ENCODE peak calls at places on chromosomes 11 and 22, in seven cellular contexts. C, K, A, U, N, V and Z are unnamed samples.
A peak's percentile ranks its signal among the peaks of the same experiment; 100 is the strongest.

GRCh38 chr11:98674390-98674789 is 346.4 kb upstream of the CNTN5 start:
- DNase-seq in U (no peak), A (no peak), V (no peak), C (no peak), N (no peak), K (no peak), Z (no peak)

GRCh38 chr11:81907996-81908395 is 825.7 kb downstream of the FAM181B start:
- DNase-seq in A (no peak), C (no peak), N (no peak), U (no peak), K (peak; percentile 37), V (no peak), Z (no peak)

GRCh38 chr22:42069801-42070516 is 653 bp downstream of the NAGA start:
- DNase-seq in V (no peak), U (no peak), N (no peak), C (no peak), K (peak; percentile 7), A (no peak), Z (peak; percentile 63)

GRCh38 chr11:14270690-14271542 is 88.1 kb downstream of the RRAS2 start:
- DNase-seq in A (no peak), U (no peak), K (no peak), N (peak; percentile 23), C (peak; percentile 43), V (no peak), Z (no peak)

GRCh38 chr11:64291746-64292457 is 800 bp downstream of the KCNK4 start:
- DNase-seq in A (no peak), K (no peak), C (no peak), N (no peak), U (no peak), V (no peak), Z (no peak)

GRCh38 chr11:125874556-125875124 is 12.8 kb upstream of the HYLS1 start:
- DNase-seq in C (peak; percentile 51), K (peak; percentile 67), A (peak; percentile 18), V (peak; percentile 73), N (peak; percentile 46), U (peak; percentile 51), Z (peak; percentile 69)

GRCh38 chr11:110855246-110855645 is 143.0 kb upstream of the ARHGAP20 start:
- DNase-seq in V (no peak), U (no peak), K (no peak), N (no peak), C (no peak), A (no peak), Z (no peak)

GRCh38 chr11:76337918-76338317 is 43.0 kb downstream of the THAP12 start:
- DNase-seq in A (no peak), C (no peak), N (no peak), U (no peak), V (no peak), K (no peak), Z (no peak)

GRCh38 chr11:5684627-5685362 is at the start of gene TRIM5:
- DNase-seq in C (peak; percentile 89), U (peak; percentile 26), A (peak; percentile 35), V (peak; percentile 98), K (peak; percentile 98), N (peak; percentile 76), Z (peak; percentile 92)

GRCh38 chr22:26579331-26579886 is 10.5 kb downstream of the TPST2 start:
- DNase-seq in K (no peak), V (no peak), C (peak; percentile 77), N (peak; percentile 59), U (no peak), A (no peak), Z (peak; percentile 81)

GRCh38 chr11:34652191-34652958 is 31.5 kb downstream of the EHF start:
- DNase-seq in A (no peak), V (no peak), U (no peak), K (no peak), C (no peak), N (no peak), Z (no peak)

GRCh38 chr11:91075032-91075695 is 852.3 kb upstream of the CHORDC1 start:
- DNase-seq in U (no peak), N (no peak), K (no peak), V (no peak), C (no peak), A (no peak), Z (no peak)

GRCh38 chr11:75200051-75200450 is 40.5 kb upstream of the TPBGL start:
- DNase-seq in A (no peak), V (no peak), K (no peak), C (no peak), N (no peak), U (no peak), Z (peak; percentile 48)

GRCh38 chr11:85889676-85890579 is 34.7 kb downstream of the CCDC83 start:
- DNase-seq in K (peak; percentile 81), A (no peak), U (no peak), N (no peak), C (no peak), V (peak; percentile 89), Z (no peak)

GRCh38 chr11:17719940-17720795 is 797 bp downstream of the MYOD1 start:
- DNase-seq in C (no peak), K (no peak), U (no peak), N (peak; percentile 18), V (no peak), A (no peak), Z (no peak)

GRCh38 chr22:50734343-50734771 is 3.6 kb upstream of the ACR start:
- DNase-seq in N (no peak), A (no peak), C (no peak), U (no peak), V (no peak), K (no peak), Z (peak; percentile 51)

GRCh38 chr22:41184679-41185078 is 20.4 kb upstream of the L3MBTL2 start:
- DNase-seq in V (no peak), C (no peak), K (no peak), A (no peak), N (no peak), U (no peak), Z (no peak)

GRCh38 chr11:7413961-7414728 is 71.2 kb upstream of the OLFML1 start:
- DNase-seq in K (no peak), N (no peak), V (peak; percentile 66), A (no peak), U (no peak), C (no peak), Z (no peak)

GRCh38 chr11:69290791-69291190 is 3.2 kb upstream of the MYEOV start:
- DNase-seq in N (no peak), K (no peak), C (no peak), V (no peak), U (no peak), A (no peak), Z (no peak)

GRCh38 chr11:18416459-18416858 is 4.3 kb downstream of the LDHC start:
- DNase-seq in V (no peak), A (no peak), N (no peak), C (no peak), U (no peak), K (no peak), Z (no peak)

GRCh38 chr11:12110714-12111481 is 508 bp downstream of the MICAL2 start:
- DNase-seq in C (peak; percentile 49), N (peak; percentile 47), A (no peak), U (no peak), V (no peak), K (peak; percentile 49), Z (peak; percentile 78)

GRCh38 chr11:118659956-118660645 is 19.3 kb downstream of the TREH start:
- DNase-seq in U (no peak), N (no peak), K (no peak), A (no peak), C (no peak), V (no peak), Z (peak; percentile 60)

GRCh38 chr11:8338138-8338537 is 74.5 kb upstream of the LMO1 start:
- DNase-seq in U (peak; percentile 11), C (peak; percentile 44), V (peak; percentile 22), N (peak; percentile 57), K (peak; percentile 19), A (peak; percentile 29), Z (no peak)

GRCh38 chr11:31813242-31813960 is 2.3 kb upstream of the PAX6 start:
- DNase-seq in A (no peak), U (no peak), N (no peak), K (no peak), C (no peak), V (peak; percentile 27), Z (no peak)

GRCh38 chr11:123334925-123335324 is 95.1 kb upstream of the GRAMD1B start:
- DNase-seq in C (no peak), V (no peak), U (no peak), K (no peak), N (no peak), A (no peak), Z (no peak)

GRCh38 chr11:94647926-94648325 is 80.8 kb downstream of the PIWIL4 start:
- DNase-seq in V (no peak), U (no peak), N (no peak), K (no peak), A (no peak), C (no peak), Z (no peak)

GRCh38 chr11:1302461-1303073 is 6.9 kb downstream of the TOLLIP start:
- DNase-seq in C (peak; percentile 5), U (no peak), N (no peak), K (no peak), A (no peak), V (no peak), Z (peak; percentile 53)

GRCh38 chr11:69076129-69076791 is 27.5 kb downstream of the TPCN2 start:
- DNase-seq in N (no peak), K (peak; percentile 82), V (no peak), U (no peak), C (no peak), A (no peak), Z (no peak)

GRCh38 chr22:48336339-48337060 is 1491.2 kb downstream of the BRD1 start:
- DNase-seq in U (no peak), N (no peak), A (no peak), C (no peak), V (no peak), K (no peak), Z (no peak)

GRCh38 chr22:45638834-45639746 is 32.5 kb upstream of the ATXN10 start:
- DNase-seq in K (peak; percentile 23), N (no peak), A (no peak), U (no peak), C (no peak), V (peak; percentile 71), Z (no peak)

GRCh38 chr22:46827072-46827780 is 64.8 kb downstream of the TBC1D22A start:
- DNase-seq in N (peak; percentile 12), U (no peak), K (no peak), V (no peak), C (no peak), A (no peak), Z (no peak)

GRCh38 chr11:46727952-46728658 is 9.1 kb downstream of the F2 start:
- DNase-seq in C (no peak), V (no peak), N (no peak), A (no peak), K (no peak), U (no peak), Z (peak; percentile 28)

GRCh38 chr11:7449196-7449840 is 36.0 kb upstream of the OLFML1 start:
- DNase-seq in U (no peak), N (no peak), A (no peak), V (no peak), K (no peak), C (no peak), Z (no peak)

GRCh38 chr11:119380160-119380815 is 1.2 kb downstream of the USP2 start:
- DNase-seq in A (no peak), V (peak; percentile 65), N (no peak), C (no peak), U (no peak), K (no peak), Z (no peak)

GRCh38 chr22:20783844-20784723 is 10.2 kb downstream of the SERPIND1 start:
- DNase-seq in A (no peak), C (peak; percentile 55), N (peak; percentile 27), U (peak; percentile 31), K (peak; percentile 70), V (peak; percentile 75), Z (peak; percentile 69)

GRCh38 chr11:64396079-64396591 is 37.2 kb downstream of the RPS6KA4 start:
- DNase-seq in K (no peak), C (no peak), V (no peak), U (no peak), A (no peak), N (no peak), Z (no peak)

GRCh38 chr11:39374963-39375698 is 2084.3 kb downstream of the LRRC4C start:
- DNase-seq in C (no peak), K (peak; percentile 15), V (peak; percentile 23), N (no peak), U (peak; percentile 0), A (no peak), Z (no peak)

GRCh38 chr22:22030493-22031182 is 48.1 kb upstream of the TOP3B start:
- DNase-seq in K (no peak), U (no peak), A (no peak), V (peak; percentile 14), N (peak; percentile 4), C (no peak), Z (no peak)